ENCODE peak calls at places on chromosome 9, in five cellular contexts. B is HepG2, Q is H1, G is K562, M is GM12878. J is an unnamed sample.

GRCh38 chr9:35937227-35937626 is 20.7 kb downstream of the OR2S2 start:
- DNase-seq in B (no peak), Q (no peak), G (no peak), M (no peak), J (no peak)

GRCh38 chr9:38346811-38347735 is 45.4 kb upstream of the ALDH1B1 start:
- DNase-seq in B (no peak), Q (peak; percentile 51), G (no peak), M (no peak), J (no peak)

GRCh38 chr9:8114826-8115225 is 315.2 kb upstream of the DMAC1 start:
- DNase-seq in B (no peak), Q (no peak), G (no peak), M (no peak), J (no peak)

GRCh38 chr9:98796364-98797101 is at the start of gene ANKS6:
- DNase-seq in B (peak; percentile 33), Q (peak; percentile 95), G (peak; percentile 89), M (no peak), J (no peak)

GRCh38 chr9:116344416-116344815 is 190.8 kb downstream of the PAPPA start:
- DNase-seq in B (no peak), Q (no peak), G (no peak), M (no peak), J (no peak)

GRCh38 chr9:107733530-107733907 is 243.9 kb upstream of the KLF4 start:
- DNase-seq in B (no peak), Q (no peak), G (no peak), M (no peak), J (no peak)

GRCh38 chr9:113712053-113712452 is 164.1 kb upstream of the ZNF618 start:
- DNase-seq in B (no peak), Q (peak; percentile 13), G (no peak), M (no peak), J (no peak)

GRCh38 chr9:115133649-115134048 is 15.7 kb upstream of the TNC start:
- DNase-seq in B (no peak), Q (no peak), G (no peak), M (no peak), J (no peak)

GRCh38 chr9:4821994-4822544 is 29.3 kb downstream of the RCL1 start:
- DNase-seq in B (no peak), Q (no peak), G (peak; percentile 36), M (no peak), J (no peak)

GRCh38 chr9:15104826-15105420 is 194.7 kb upstream of the FREM1 start:
- DNase-seq in B (peak; percentile 47), Q (peak; percentile 53), G (peak; percentile 22), M (no peak), J (peak; percentile 16)

GRCh38 chr9:70061776-70062175 is 18.1 kb downstream of the MAMDC2 start:
- DNase-seq in B (no peak), Q (no peak), G (no peak), M (no peak), J (no peak)

GRCh38 chr9:37555786-37556185 is 20.4 kb downstream of the FBXO10 start:
- DNase-seq in B (no peak), Q (no peak), G (no peak), M (no peak), J (no peak)

GRCh38 chr9:135745686-135746324 is 43.8 kb downstream of the KCNT1 start:
- DNase-seq in B (no peak), Q (no peak), G (no peak), M (no peak), J (no peak)

DNA sequence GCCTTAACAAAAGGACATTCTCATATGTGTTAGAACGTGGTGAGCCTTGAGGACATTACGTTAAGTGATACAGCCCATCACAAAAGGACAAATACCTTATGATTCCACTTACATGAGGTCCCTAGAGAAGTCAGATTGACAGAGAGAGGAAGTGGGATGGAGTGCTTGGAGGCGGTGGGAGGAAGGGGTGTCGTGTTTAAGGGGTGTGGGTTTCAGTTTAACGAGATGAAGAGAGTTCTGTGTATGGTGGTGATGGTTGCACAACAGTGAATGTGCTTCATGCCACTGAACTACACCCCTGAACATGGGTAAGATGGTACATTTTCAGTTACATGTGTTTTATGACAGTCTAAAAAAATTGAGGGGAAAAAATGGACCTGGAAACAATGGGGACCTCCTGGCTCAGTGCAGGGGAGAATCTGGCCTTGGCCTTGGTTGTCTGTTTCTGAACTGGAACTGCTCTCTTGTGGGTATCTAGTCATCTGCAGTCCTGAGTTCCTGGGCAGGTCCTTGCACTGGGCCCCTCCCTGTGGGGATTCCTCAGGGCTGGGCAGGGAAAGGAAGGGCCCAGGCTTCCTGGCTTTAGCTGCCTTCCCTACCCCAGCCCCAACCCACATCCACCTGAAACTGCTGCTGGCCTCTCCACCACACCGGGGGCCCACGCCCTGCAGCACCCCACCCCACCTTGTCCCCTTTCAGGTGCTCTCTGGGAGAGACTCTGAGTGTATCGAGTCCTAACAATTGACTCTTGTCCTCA is 17.8 kb downstream of the LRRC8A start:
- DNase-seq in B (no peak), Q (no peak), G (no peak), M (no peak), J (no peak)
- TF ChIP-seq POLR2A in B (no peak), Q (no peak), G (no peak), M (no peak), J (no peak)

GRCh38 chr9:94639996-94640376 is 668 bp upstream of the FBP1 start:
- DNase-seq in B (no peak), Q (peak; percentile 66), G (no peak), M (no peak), J (no peak)

GRCh38 chr9:94642526-94642925 is 3.2 kb upstream of the FBP1 start:
- DNase-seq in B (no peak), Q (no peak), G (no peak), M (no peak), J (no peak)

GRCh38 chr9:94638335-94639044 is 828 bp downstream of the FBP1 start:
- DNase-seq in B (no peak), Q (no peak), G (no peak), M (no peak), J (no peak)

GRCh38 chr9:94643176-94643575 is 3.9 kb upstream of the FBP1 start:
- DNase-seq in B (no peak), Q (no peak), G (no peak), M (no peak), J (no peak)

DNA sequence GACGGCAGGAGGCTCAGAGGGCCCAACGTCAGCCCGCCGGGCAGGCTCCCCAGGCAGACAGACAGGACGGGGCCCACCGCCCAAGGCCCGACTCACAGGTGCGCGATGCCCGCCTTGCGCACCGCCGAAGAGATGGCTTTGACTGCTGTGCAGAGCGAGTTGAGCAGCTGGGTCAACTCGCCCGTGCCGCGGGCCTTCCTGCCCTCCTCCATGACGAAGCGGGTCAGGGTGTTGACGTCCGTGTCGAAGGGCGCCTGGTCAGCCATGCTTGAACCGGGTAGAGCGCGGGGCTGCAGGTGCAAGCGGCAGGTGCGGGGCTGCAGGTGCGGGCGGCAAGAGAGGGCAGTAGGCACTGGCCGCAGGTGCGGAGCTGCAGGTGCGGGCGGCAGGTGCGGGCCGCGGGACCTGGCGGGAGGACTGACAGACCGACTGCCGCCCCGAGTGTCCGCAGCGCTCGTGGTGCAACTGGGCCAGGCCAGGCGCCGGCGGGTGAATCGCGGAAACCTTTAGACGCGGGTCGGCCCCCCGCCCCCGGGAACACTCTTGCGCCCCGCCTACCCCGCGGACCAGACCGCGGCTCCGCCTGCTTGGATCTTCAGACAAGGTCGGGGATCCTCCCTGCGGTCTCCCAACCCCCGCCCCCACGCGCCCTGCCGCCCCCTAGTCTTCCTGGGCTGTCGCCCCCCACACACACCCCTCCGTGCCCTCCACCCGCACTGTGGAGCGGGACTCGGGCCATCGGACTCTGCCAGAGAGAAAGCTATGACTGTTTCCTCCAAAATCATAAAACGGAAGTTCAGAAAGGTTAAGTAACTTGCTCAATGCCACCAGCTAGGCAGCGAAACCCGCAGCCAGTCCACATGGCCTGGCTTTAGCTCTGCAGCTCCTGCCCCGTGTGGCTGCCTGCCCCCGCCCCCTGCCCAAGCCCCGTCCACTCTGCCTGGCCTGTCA is at the start of gene FBP1:
- DNase-seq in B (no peak), Q (peak; percentile 74), G (no peak), M (no peak), J (no peak)
- TF ChIP-seq SP1 in B (no peak), Q (no peak), G (no peak), M (no peak), J (no peak)

DNA sequence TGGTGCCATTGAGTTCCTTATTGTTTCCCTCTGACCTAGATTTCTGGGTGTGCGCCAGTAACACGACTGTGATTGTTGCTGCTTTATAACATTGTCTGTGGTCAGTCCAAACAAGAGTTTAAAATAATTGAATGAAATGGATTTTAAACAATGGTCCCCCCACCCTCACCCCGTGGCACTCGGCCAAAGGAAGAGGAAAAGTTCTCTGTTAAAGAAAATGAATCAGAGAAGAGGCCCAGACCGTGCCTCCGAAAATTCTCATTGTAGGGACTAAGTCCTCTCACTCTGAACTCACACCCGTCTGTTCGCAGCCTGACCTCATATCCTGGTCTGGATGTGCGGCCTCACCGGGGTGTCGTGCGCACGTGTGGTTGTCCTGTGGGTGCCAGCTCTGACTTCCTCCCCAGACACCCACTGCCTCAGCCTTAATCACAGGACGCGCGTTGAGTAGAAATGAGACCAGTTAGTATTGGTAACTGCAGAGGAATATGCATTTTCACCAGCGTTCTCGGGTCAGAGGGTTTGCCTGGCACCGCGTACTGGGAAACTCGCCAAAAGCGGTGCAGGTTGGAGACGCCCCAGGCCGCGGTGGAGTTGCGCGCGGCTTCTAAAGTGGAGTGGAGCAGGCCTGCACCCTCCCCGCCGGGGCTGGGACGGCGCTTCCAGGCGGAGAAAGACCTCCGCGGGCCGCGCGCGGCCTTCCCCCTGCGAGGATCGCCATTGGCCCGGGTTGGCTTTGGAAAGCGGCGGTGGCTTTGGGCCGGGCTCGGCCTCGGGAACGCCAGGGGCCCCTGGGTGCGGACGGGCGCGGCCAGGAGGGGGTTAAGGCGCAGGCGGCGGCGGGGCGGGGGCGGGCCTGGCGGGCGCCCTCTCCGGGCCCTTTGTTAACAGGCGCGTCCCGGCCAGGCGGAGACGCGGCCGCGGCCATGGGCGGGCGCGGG is at the start of gene ABL1:
- DNase-seq in B (peak; percentile 67), Q (peak; percentile 80), G (peak; percentile 70), M (peak; percentile 51), J (peak; percentile 49)
- TF ChIP-seq POLR2A in B (peak; percentile 30), Q (no peak), G (no peak), M (peak; percentile 82), J (no peak)

GRCh38 chr9:79862921-79863890 is 291.4 kb downstream of the TLE4 start:
- DNase-seq in B (no peak), Q (no peak), G (no peak), M (no peak), J (no peak)

GRCh38 chr9:79857188-79857587 is 285.4 kb downstream of the TLE4 start:
- DNase-seq in B (no peak), Q (no peak), G (no peak), M (no peak), J (no peak)

GRCh38 chr9:79858509-79858908 is 286.7 kb downstream of the TLE4 start:
- DNase-seq in B (peak; percentile 1), Q (no peak), G (peak; percentile 1), M (no peak), J (no peak)
- TF ChIP-seq SP1 in B (no peak), Q (no peak), G (no peak), M (no peak), J (no peak)

J was measured in HCT116.